ENCODE peak calls at places on chromosomes 5 and 9, in six cellular contexts. One of them, this sample, is unnamed.

GRCh38 chr5:37668524-37669047 is 171.3 kb downstream of the GDNF start:
- DNase-seq in NCI-H460: peak
- DNase-seq in astrocyte: peak
- DNase-seq in MM.1S: no peak
- DNase-seq in fibroblast of mammary gland: peak
- DNase-seq in stimulated activated CD8-positive, alpha-beta memory T cell treated with anti-CD3 and anti-CD28 coated beads, Interleukin-7, amount 100 ng/mL, for 1 hour: no peak
- DNase-seq in this sample: peak

GRCh38 chr9:97986466-97986865 is 3.3 kb downstream of the ANP32B start:
- DNase-seq in NCI-H460: no peak
- DNase-seq in astrocyte: no peak
- DNase-seq in MM.1S: no peak
- DNase-seq in fibroblast of mammary gland: peak
- DNase-seq in stimulated activated CD8-positive, alpha-beta memory T cell treated with anti-CD3 and anti-CD28 coated beads, Interleukin-7, amount 100 ng/mL, for 1 hour: no peak
- DNase-seq in this sample: no peak

GRCh38 chr5:31638286-31638685 is 645 bp upstream of the PDZD2 start:
- DNase-seq in NCI-H460: no peak
- DNase-seq in astrocyte: no peak
- DNase-seq in MM.1S: no peak
- DNase-seq in fibroblast of mammary gland: no peak
- DNase-seq in stimulated activated CD8-positive, alpha-beta memory T cell treated with anti-CD3 and anti-CD28 coated beads, Interleukin-7, amount 100 ng/mL, for 1 hour: no peak
- DNase-seq in this sample: no peak

GRCh38 chr9:27865031-27865438 is 291.8 kb upstream of the C9orf72 start:
- DNase-seq in NCI-H460: no peak
- DNase-seq in astrocyte: peak
- DNase-seq in MM.1S: no peak
- DNase-seq in fibroblast of mammary gland: peak
- DNase-seq in stimulated activated CD8-positive, alpha-beta memory T cell treated with anti-CD3 and anti-CD28 coated beads, Interleukin-7, amount 100 ng/mL, for 1 hour: no peak
- DNase-seq in this sample: peak

GRCh38 chr5:74639538-74640449 is 734 bp downstream of the ENC1 start:
- DNase-seq in NCI-H460: no peak
- DNase-seq in astrocyte: no peak
- DNase-seq in MM.1S: peak
- DNase-seq in fibroblast of mammary gland: peak
- DNase-seq in stimulated activated CD8-positive, alpha-beta memory T cell treated with anti-CD3 and anti-CD28 coated beads, Interleukin-7, amount 100 ng/mL, for 1 hour: no peak
- DNase-seq in this sample: peak

GRCh38 chr5:139470821-139471300 is at the start of gene SMIM33:
- DNase-seq in NCI-H460: no peak
- DNase-seq in astrocyte: no peak
- DNase-seq in MM.1S: no peak
- DNase-seq in fibroblast of mammary gland: no peak
- DNase-seq in stimulated activated CD8-positive, alpha-beta memory T cell treated with anti-CD3 and anti-CD28 coated beads, Interleukin-7, amount 100 ng/mL, for 1 hour: no peak
- DNase-seq in this sample: no peak

GRCh38 chr5:124253421-124253820 is 493.0 kb downstream of the ZNF608 start:
- DNase-seq in NCI-H460: no peak
- DNase-seq in astrocyte: no peak
- DNase-seq in MM.1S: no peak
- DNase-seq in fibroblast of mammary gland: peak
- DNase-seq in stimulated activated CD8-positive, alpha-beta memory T cell treated with anti-CD3 and anti-CD28 coated beads, Interleukin-7, amount 100 ng/mL, for 1 hour: no peak
- DNase-seq in this sample: no peak

GRCh38 chr5:149210968-149211495 is 60.6 kb upstream of the AFAP1L1 start:
- DNase-seq in NCI-H460: no peak
- DNase-seq in astrocyte: peak
- DNase-seq in MM.1S: no peak
- DNase-seq in fibroblast of mammary gland: no peak
- DNase-seq in stimulated activated CD8-positive, alpha-beta memory T cell treated with anti-CD3 and anti-CD28 coated beads, Interleukin-7, amount 100 ng/mL, for 1 hour: no peak
- DNase-seq in this sample: peak

GRCh38 chr5:67235399-67236110 is 39.0 kb upstream of the CD180 start:
- DNase-seq in NCI-H460: no peak
- DNase-seq in astrocyte: no peak
- DNase-seq in MM.1S: no peak
- DNase-seq in fibroblast of mammary gland: no peak
- DNase-seq in stimulated activated CD8-positive, alpha-beta memory T cell treated with anti-CD3 and anti-CD28 coated beads, Interleukin-7, amount 100 ng/mL, for 1 hour: no peak
- DNase-seq in this sample: no peak

GRCh38 chr5:73376618-73377170 is 71.9 kb downstream of the FOXD1 start:
- DNase-seq in NCI-H460: no peak
- DNase-seq in astrocyte: peak
- DNase-seq in MM.1S: no peak
- DNase-seq in fibroblast of mammary gland: peak
- DNase-seq in stimulated activated CD8-positive, alpha-beta memory T cell treated with anti-CD3 and anti-CD28 coated beads, Interleukin-7, amount 100 ng/mL, for 1 hour: no peak
- DNase-seq in this sample: peak

GRCh38 chr9:108972186-108972585 is 38.0 kb downstream of the ABITRAM start:
- DNase-seq in NCI-H460: no peak
- DNase-seq in astrocyte: no peak
- DNase-seq in MM.1S: no peak
- DNase-seq in fibroblast of mammary gland: no peak
- DNase-seq in stimulated activated CD8-positive, alpha-beta memory T cell treated with anti-CD3 and anti-CD28 coated beads, Interleukin-7, amount 100 ng/mL, for 1 hour: no peak
- DNase-seq in this sample: no peak

GRCh38 chr5:150309101-150309897 is 6.6 kb upstream of the ARSI start:
- DNase-seq in NCI-H460: no peak
- DNase-seq in astrocyte: no peak
- DNase-seq in MM.1S: no peak
- DNase-seq in fibroblast of mammary gland: no peak
- DNase-seq in stimulated activated CD8-positive, alpha-beta memory T cell treated with anti-CD3 and anti-CD28 coated beads, Interleukin-7, amount 100 ng/mL, for 1 hour: no peak
- DNase-seq in this sample: no peak

GRCh38 chr5:66171349-66172344 is 27.5 kb downstream of the SREK1 start:
- DNase-seq in NCI-H460: peak
- DNase-seq in astrocyte: peak
- DNase-seq in MM.1S: peak
- DNase-seq in fibroblast of mammary gland: peak
- DNase-seq in stimulated activated CD8-positive, alpha-beta memory T cell treated with anti-CD3 and anti-CD28 coated beads, Interleukin-7, amount 100 ng/mL, for 1 hour: peak
- DNase-seq in this sample: peak

GRCh38 chr9:73204910-73205309 is 53.2 kb downstream of the ANXA1 start:
- DNase-seq in NCI-H460: no peak
- DNase-seq in astrocyte: no peak
- DNase-seq in MM.1S: no peak
- DNase-seq in fibroblast of mammary gland: no peak
- DNase-seq in stimulated activated CD8-positive, alpha-beta memory T cell treated with anti-CD3 and anti-CD28 coated beads, Interleukin-7, amount 100 ng/mL, for 1 hour: no peak
- DNase-seq in this sample: no peak

GRCh38 chr5:94397508-94397907 is 220.9 kb downstream of the KIAA0825 start:
- DNase-seq in NCI-H460: no peak
- DNase-seq in astrocyte: no peak
- DNase-seq in MM.1S: no peak
- DNase-seq in fibroblast of mammary gland: peak
- DNase-seq in stimulated activated CD8-positive, alpha-beta memory T cell treated with anti-CD3 and anti-CD28 coated beads, Interleukin-7, amount 100 ng/mL, for 1 hour: no peak
- DNase-seq in this sample: no peak

GRCh38 chr5:127398508-127398907 is 107.9 kb downstream of the MEGF10 start:
- DNase-seq in NCI-H460: no peak
- DNase-seq in astrocyte: no peak
- DNase-seq in MM.1S: no peak
- DNase-seq in fibroblast of mammary gland: no peak
- DNase-seq in stimulated activated CD8-positive, alpha-beta memory T cell treated with anti-CD3 and anti-CD28 coated beads, Interleukin-7, amount 100 ng/mL, for 1 hour: no peak
- DNase-seq in this sample: no peak

GRCh38 chr9:20015427-20015931 is 226.6 kb upstream of the SLC24A2 start:
- DNase-seq in NCI-H460: no peak
- DNase-seq in astrocyte: no peak
- DNase-seq in MM.1S: no peak
- DNase-seq in fibroblast of mammary gland: no peak
- DNase-seq in stimulated activated CD8-positive, alpha-beta memory T cell treated with anti-CD3 and anti-CD28 coated beads, Interleukin-7, amount 100 ng/mL, for 1 hour: no peak
- DNase-seq in this sample: no peak

GRCh38 chr5:57332350-57332749 is 150.3 kb downstream of the ACTBL2 start:
- DNase-seq in NCI-H460: no peak
- DNase-seq in astrocyte: peak
- DNase-seq in MM.1S: no peak
- DNase-seq in fibroblast of mammary gland: peak
- DNase-seq in stimulated activated CD8-positive, alpha-beta memory T cell treated with anti-CD3 and anti-CD28 coated beads, Interleukin-7, amount 100 ng/mL, for 1 hour: no peak
- DNase-seq in this sample: peak

GRCh38 chr5:81165493-81166119 is 67.5 kb upstream of the CKMT2 start:
- DNase-seq in NCI-H460: peak
- DNase-seq in astrocyte: peak
- DNase-seq in MM.1S: peak
- DNase-seq in fibroblast of mammary gland: peak
- DNase-seq in stimulated activated CD8-positive, alpha-beta memory T cell treated with anti-CD3 and anti-CD28 coated beads, Interleukin-7, amount 100 ng/mL, for 1 hour: peak
- DNase-seq in this sample: peak

GRCh38 chr5:157342822-157343402 is 77.0 kb downstream of the CYFIP2 start:
- DNase-seq in NCI-H460: peak
- DNase-seq in astrocyte: no peak
- DNase-seq in MM.1S: peak
- DNase-seq in fibroblast of mammary gland: peak
- DNase-seq in stimulated activated CD8-positive, alpha-beta memory T cell treated with anti-CD3 and anti-CD28 coated beads, Interleukin-7, amount 100 ng/mL, for 1 hour: no peak
- DNase-seq in this sample: peak

GRCh38 chr5:121221483-121221882 is 630.2 kb upstream of the FTMT start:
- DNase-seq in NCI-H460: no peak
- DNase-seq in astrocyte: no peak
- DNase-seq in MM.1S: no peak
- DNase-seq in fibroblast of mammary gland: no peak
- DNase-seq in stimulated activated CD8-positive, alpha-beta memory T cell treated with anti-CD3 and anti-CD28 coated beads, Interleukin-7, amount 100 ng/mL, for 1 hour: no peak
- DNase-seq in this sample: no peak

GRCh38 chr5:139385061-139385889 is 2.2 kb upstream of the SLC23A1 start:
- DNase-seq in NCI-H460: no peak
- DNase-seq in astrocyte: no peak
- DNase-seq in MM.1S: peak
- DNase-seq in fibroblast of mammary gland: no peak
- DNase-seq in stimulated activated CD8-positive, alpha-beta memory T cell treated with anti-CD3 and anti-CD28 coated beads, Interleukin-7, amount 100 ng/mL, for 1 hour: no peak
- DNase-seq in this sample: no peak

GRCh38 chr9:81477669-81478068 is 211.7 kb downstream of the TLE1 start:
- DNase-seq in NCI-H460: no peak
- DNase-seq in astrocyte: no peak
- DNase-seq in MM.1S: no peak
- DNase-seq in fibroblast of mammary gland: peak
- DNase-seq in stimulated activated CD8-positive, alpha-beta memory T cell treated with anti-CD3 and anti-CD28 coated beads, Interleukin-7, amount 100 ng/mL, for 1 hour: no peak
- DNase-seq in this sample: no peak

GRCh38 chr5:89338935-89339334 is 456.0 kb upstream of the MEF2C start:
- DNase-seq in NCI-H460: no peak
- DNase-seq in astrocyte: peak
- DNase-seq in MM.1S: no peak
- DNase-seq in fibroblast of mammary gland: peak
- DNase-seq in stimulated activated CD8-positive, alpha-beta memory T cell treated with anti-CD3 and anti-CD28 coated beads, Interleukin-7, amount 100 ng/mL, for 1 hour: no peak
- DNase-seq in this sample: peak